ENCODE peak calls at places on chromosome 9, in six cellular contexts. K, O, J, U, Z and S are unnamed samples.

GRCh38 chr9:17536027-17536426 is 42.8 kb upstream of the SH3GL2 start:
- DNase-seq in K (no peak), O (no peak), J (no peak), U (no peak), Z (no peak), S (no peak)

GRCh38 chr9:9257999-9258398 is 1354.8 kb downstream of the PTPRD start:
- DNase-seq in K (no peak), O (no peak), J (no peak), U (no peak), Z (no peak), S (no peak)

GRCh38 chr9:38003230-38003629 is 65.8 kb downstream of the SHB start:
- DNase-seq in K (no peak), O (no peak), J (no peak), U (no peak), Z (no peak), S (no peak)

GRCh38 chr9:404229-404628 is 189.6 kb downstream of the DOCK8 start:
- DNase-seq in K (no peak), O (no peak), J (no peak), U (no peak), Z (no peak), S (no peak)

GRCh38 chr9:14827805-14828204 is 82.4 kb downstream of the FREM1 start:
- DNase-seq in K (no peak), O (no peak), J (no peak), U (no peak), Z (no peak), S (no peak)

GRCh38 chr9:98916660-98917059 is 27.0 kb upstream of the COL15A1 start:
- DNase-seq in K (peak; percentile 87), O (no peak), J (no peak), U (peak; percentile 83), Z (no peak), S (no peak)

GRCh38 chr9:31601666-31602065 is 782.8 kb upstream of the ACO1 start:
- DNase-seq in K (no peak), O (no peak), J (no peak), U (no peak), Z (no peak), S (no peak)

GRCh38 chr9:106859957-106860715 is 2.8 kb upstream of the ZNF462 start:
- DNase-seq in K (peak; percentile 77), O (peak; percentile 50), J (peak; percentile 56), U (peak; percentile 51), Z (peak; percentile 65), S (no peak)

GRCh38 chr9:35869621-35870216 is 482 bp downstream of the OR13J1 start:
- DNase-seq in K (no peak), O (no peak), J (no peak), U (no peak), Z (no peak), S (no peak)

GRCh38 chr9:16624356-16624755 is 246.1 kb downstream of the BNC2 start:
- DNase-seq in K (no peak), O (no peak), J (no peak), U (no peak), Z (no peak), S (no peak)

GRCh38 chr9:103837940-103838339 is 256.2 kb upstream of the SMC2 start:
- DNase-seq in K (peak; percentile 4), O (no peak), J (no peak), U (no peak), Z (no peak), S (no peak)

GRCh38 chr9:4424038-4424437 is 66.2 kb upstream of the SLC1A1 start:
- DNase-seq in K (no peak), O (no peak), J (no peak), U (no peak), Z (no peak), S (no peak)

GRCh38 chr9:5510360-5510931 is at the start of gene PDCD1LG2:
- DNase-seq in K (no peak), O (no peak), J (peak; percentile 55), U (no peak), Z (no peak), S (no peak)

GRCh38 chr9:19660019-19660418 is 128.8 kb downstream of the SLC24A2 start:
- DNase-seq in K (no peak), O (no peak), J (no peak), U (no peak), Z (no peak), S (no peak)

GRCh38 chr9:22165144-22165543 is 156.0 kb upstream of the CDKN2B start:
- DNase-seq in K (no peak), O (no peak), J (no peak), U (no peak), Z (no peak), S (no peak)

GRCh38 chr9:110192531-110193326 is 15.2 kb downstream of the C9orf152 start:
- DNase-seq in K (no peak), O (no peak), J (no peak), U (peak; percentile 63), Z (no peak), S (no peak)

GRCh38 chr9:31103836-31104235 is 1280.6 kb upstream of the ACO1 start:
- DNase-seq in K (no peak), O (peak; percentile 14), J (no peak), U (no peak), Z (no peak), S (no peak)

GRCh38 chr9:108639736-108640135 is 216.1 kb downstream of the ACTL7B start:
- DNase-seq in K (no peak), O (no peak), J (no peak), U (no peak), Z (no peak), S (no peak)

GRCh38 chr9:71552480-71552879 is 215.8 kb downstream of the CEMIP2 start:
- DNase-seq in K (peak; percentile 49), O (no peak), J (no peak), U (no peak), Z (no peak), S (no peak)

GRCh38 chr9:4713849-4714248 is 27.2 kb downstream of the AK3 start:
- DNase-seq in K (no peak), O (no peak), J (no peak), U (no peak), Z (no peak), S (no peak)

GRCh38 chr9:89690334-89690912 is 85.6 kb downstream of the GADD45G start:
- DNase-seq in K (no peak), O (no peak), J (no peak), U (no peak), Z (no peak), S (no peak)

GRCh38 chr9:108780949-108781734 is 74.6 kb downstream of the ACTL7B start:
- DNase-seq in K (peak; percentile 36), O (no peak), J (no peak), U (no peak), Z (no peak), S (no peak)

GRCh38 chr9:128635266-128636023 is 21.2 kb downstream of the DYNC2I2 start:
- DNase-seq in K (peak; percentile 95), O (peak; percentile 88), J (peak; percentile 99), U (peak; percentile 87), Z (peak; percentile 96), S (peak; percentile 93)

GRCh38 chr9:112028242-112029221 is 131.9 kb downstream of the UGCG start:
- DNase-seq in K (no peak), O (no peak), J (peak; percentile 82), U (no peak), Z (no peak), S (no peak)

GRCh38 chr9:115036691-115037090 is 81.3 kb downstream of the TNC start:
- DNase-seq in K (no peak), O (no peak), J (no peak), U (no peak), Z (no peak), S (no peak)

GRCh38 chr9:29297592-29297991 is 1724.3 kb upstream of the C9orf72 start:
- DNase-seq in K (no peak), O (peak; percentile 33), J (no peak), U (no peak), Z (no peak), S (no peak)

GRCh38 chr9:73183917-73184861 is 32.5 kb downstream of the ANXA1 start:
- DNase-seq in K (no peak), O (peak; percentile 74), J (no peak), U (no peak), Z (no peak), S (no peak)

GRCh38 chr9:72132052-72132451 is 17.2 kb upstream of the GDA start:
- DNase-seq in K (no peak), O (peak; percentile 55), J (no peak), U (no peak), Z (no peak), S (no peak)

GRCh38 chr9:80605129-80605528 is 1033.4 kb downstream of the TLE4 start:
- DNase-seq in K (peak; percentile 1), O (peak; percentile 44), J (no peak), U (no peak), Z (no peak), S (no peak)

GRCh38 chr9:32502996-32503395 is 23.0 kb downstream of the RIGI start:
- DNase-seq in K (no peak), O (peak; percentile 17), J (no peak), U (no peak), Z (no peak), S (no peak)

DNA sequence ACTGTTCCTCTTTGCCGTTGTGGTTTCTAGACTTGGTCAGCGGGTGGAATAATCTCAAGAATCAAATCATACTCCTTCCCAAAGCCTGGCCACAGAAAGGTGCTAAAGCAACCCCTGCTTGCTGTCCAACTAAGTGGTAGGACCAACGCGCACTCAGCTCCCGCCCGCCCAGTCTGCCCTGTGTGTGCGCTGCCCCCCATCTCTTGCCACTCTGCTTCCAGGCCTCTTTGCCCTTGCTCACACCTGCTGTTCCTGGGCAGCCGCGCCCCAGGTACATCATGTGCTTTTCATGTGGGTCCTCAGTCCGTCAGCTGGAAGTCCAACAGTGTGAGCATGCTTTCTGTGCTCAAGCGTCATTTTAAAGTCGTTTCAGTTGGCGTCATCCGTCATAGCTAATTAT is 65.5 kb downstream of the SYK start:
- DNase-seq in K (no peak), O (no peak), J (no peak), U (no peak), Z (no peak), S (no peak)
- H3K36me3 ChIP-seq in K (no peaks in the 10 kb centered on the region), O (no peaks in the 10 kb centered on the region), J (no peaks in the 10 kb centered on the region), U (no peaks in the 10 kb centered on the region), Z (no peaks in the 10 kb centered on the region), S (peaks cover 54% of the 10 kb centered on the region)

GRCh38 chr9:122286764-122287163 is 22.1 kb downstream of the MRRF start:
- DNase-seq in K (no peak), O (no peak), J (no peak), U (no peak), Z (no peak), S (no peak)
- H3K36me3 ChIP-seq in K (peaks cover 8% of the 10 kb centered on the region), O (peaks cover 45% of the 10 kb centered on the region), J (peaks cover 45% of the 10 kb centered on the region), U (no peaks in the 10 kb centered on the region), Z (peaks cover 64% of the 10 kb centered on the region), S (peaks cover 26% of the 10 kb centered on the region)

GRCh38 chr9:136941231-136942111 is 3.1 kb downstream of the FBXW5 start:
- DNase-seq in K (peak; percentile 50), O (no peak), J (no peak), U (no peak), Z (no peak), S (no peak)
- H3K36me3 ChIP-seq in K (peaks cover 5% of the 10 kb centered on the region), O (peaks cover 33% of the 10 kb centered on the region), J (peaks cover 63% of the 10 kb centered on the region), U (no peaks in the 10 kb centered on the region), Z (peaks cover 62% of the 10 kb centered on the region), S (peaks cover 54% of the 10 kb centered on the region)

DNA sequence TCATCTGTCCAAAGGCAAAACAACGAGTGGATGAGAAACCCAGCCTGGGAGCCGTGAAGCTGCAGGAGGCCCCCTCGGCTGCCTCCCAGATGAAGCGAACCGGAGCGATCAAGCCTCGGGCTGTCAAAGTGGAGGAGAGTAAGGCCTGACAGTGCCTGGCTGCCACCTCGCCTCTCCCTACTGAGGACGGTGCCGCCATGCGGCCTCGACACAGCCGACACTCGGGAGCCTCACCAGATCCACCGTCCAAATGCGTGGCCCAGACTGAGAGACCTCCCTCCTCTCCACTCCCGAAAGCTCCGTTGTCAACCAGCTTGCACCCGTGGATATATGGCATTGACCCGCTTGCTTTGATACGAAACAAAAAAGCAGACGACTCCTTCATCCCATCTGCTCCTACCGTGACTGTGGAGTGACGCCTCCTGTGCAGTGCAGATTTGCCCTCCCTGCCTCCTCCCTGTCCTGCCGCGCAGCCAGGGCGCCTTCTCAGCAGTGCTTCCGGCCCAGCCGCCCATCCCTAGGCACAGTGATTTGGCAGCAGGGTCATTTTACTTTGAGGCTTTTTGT is 6.9 kb upstream of the POMT1 start:
- DNase-seq in K (no peak), O (no peak), J (no peak), U (no peak), Z (no peak), S (no peak)
- H3K36me3 ChIP-seq in K (peaks cover 74% of the 10 kb centered on the region), O (peaks cover 95% of the 10 kb centered on the region), J (peaks cover 99% of the 10 kb centered on the region), U (no peaks in the 10 kb centered on the region), Z (peaks cover 98% of the 10 kb centered on the region), S (peaks cover 71% of the 10 kb centered on the region)